ENCODE peak calls at places on chromosomes 16 and 17, in five cellular contexts. One of them, this sample, is unnamed.

GRCh38 chr16:19481291-19481690 is 40.6 kb downstream of the GDE1 start:
- DNase-seq in right cardiac atrium: no peak
- DNase-seq in stimulated activated CD8-positive, alpha-beta memory T cell treated with anti-CD3 and anti-CD28 coated beads, Interleukin-4, amount 100 ng/mL, for 1 hour: no peak
- DNase-seq in K562: no peak
- DNase-seq in mesendoderm: no peak
- DNase-seq in this sample: no peak

GRCh38 chr16:71383054-71383773 is 24.7 kb downstream of the CALB2 start:
- DNase-seq in right cardiac atrium: no peak
- DNase-seq in stimulated activated CD8-positive, alpha-beta memory T cell treated with anti-CD3 and anti-CD28 coated beads, Interleukin-4, amount 100 ng/mL, for 1 hour: no peak
- DNase-seq in K562: no peak
- DNase-seq in mesendoderm: peak; percentile 84
- DNase-seq in this sample: no peak

GRCh38 chr16:8575399-8575798 is 14.9 kb downstream of the TMEM114 start:
- DNase-seq in right cardiac atrium: no peak
- DNase-seq in stimulated activated CD8-positive, alpha-beta memory T cell treated with anti-CD3 and anti-CD28 coated beads, Interleukin-4, amount 100 ng/mL, for 1 hour: no peak
- DNase-seq in K562: no peak
- DNase-seq in mesendoderm: no peak
- DNase-seq in this sample: no peak

GRCh38 chr16:89574681-89575246 is 794 bp upstream of the CPNE7 start:
- DNase-seq in right cardiac atrium: peak; percentile 76
- DNase-seq in stimulated activated CD8-positive, alpha-beta memory T cell treated with anti-CD3 and anti-CD28 coated beads, Interleukin-4, amount 100 ng/mL, for 1 hour: no peak
- DNase-seq in K562: peak; percentile 87
- DNase-seq in mesendoderm: peak; percentile 90
- DNase-seq in this sample: no peak

GRCh38 chr16:49348408-49349176 is 25.0 kb upstream of the C16orf78 start:
- DNase-seq in right cardiac atrium: no peak
- DNase-seq in stimulated activated CD8-positive, alpha-beta memory T cell treated with anti-CD3 and anti-CD28 coated beads, Interleukin-4, amount 100 ng/mL, for 1 hour: no peak
- DNase-seq in K562: no peak
- DNase-seq in mesendoderm: peak; percentile 48
- DNase-seq in this sample: no peak

GRCh38 chr17:32827227-32827626 is 49.7 kb downstream of the MYO1D start:
- DNase-seq in right cardiac atrium: no peak
- DNase-seq in stimulated activated CD8-positive, alpha-beta memory T cell treated with anti-CD3 and anti-CD28 coated beads, Interleukin-4, amount 100 ng/mL, for 1 hour: no peak
- DNase-seq in K562: no peak
- DNase-seq in mesendoderm: no peak
- DNase-seq in this sample: no peak

GRCh38 chr17:68238488-68238887 is 9.4 kb upstream of the AMZ2 start:
- DNase-seq in right cardiac atrium: no peak
- DNase-seq in stimulated activated CD8-positive, alpha-beta memory T cell treated with anti-CD3 and anti-CD28 coated beads, Interleukin-4, amount 100 ng/mL, for 1 hour: no peak
- DNase-seq in K562: no peak
- DNase-seq in mesendoderm: no peak
- DNase-seq in this sample: no peak

GRCh38 chr16:84604477-84605013 is 13.3 kb downstream of the COTL1 start:
- DNase-seq in right cardiac atrium: no peak
- DNase-seq in stimulated activated CD8-positive, alpha-beta memory T cell treated with anti-CD3 and anti-CD28 coated beads, Interleukin-4, amount 100 ng/mL, for 1 hour: no peak
- DNase-seq in K562: no peak
- DNase-seq in mesendoderm: no peak
- DNase-seq in this sample: no peak

GRCh38 chr17:3558603-3559269 is 1.1 kb upstream of the TRPV3 start:
- DNase-seq in right cardiac atrium: no peak
- DNase-seq in stimulated activated CD8-positive, alpha-beta memory T cell treated with anti-CD3 and anti-CD28 coated beads, Interleukin-4, amount 100 ng/mL, for 1 hour: no peak
- DNase-seq in K562: no peak
- DNase-seq in mesendoderm: no peak
- DNase-seq in this sample: no peak